ENCODE peak calls at places on chromosomes 11 and 22, in eight cellular contexts. W is neural crest cell; K is dermis blood vessel endothelial cell; E is cardiac muscle cell; R is EH; Q is stimulated activated CD4-positive, alpha-beta T cell treated with anti-CD3 and anti-CD28 coated beads, Interleukin-12 subunit alpha, Interleukin-12 subunit beta, amount 100 ng/mL, for 48 hours; T is progenitor cell of endocrine pancreas; G is HTR-8/SVneo. C is an unnamed sample.

GRCh38 chr22:41092023-41092817 is at the start of gene EP300:
- DNase-seq in W (peak), K (peak), E (peak), R (peak), Q (peak), T (peak), G (peak), C (peak)

GRCh38 chr22:17633217-17633997 is 4.9 kb upstream of the ATP6V1E1 start:
- DNase-seq in W (no peak), K (no peak), E (no peak), R (peak), Q (no peak), T (no peak), G (peak), C (no peak)

GRCh38 chr11:31959711-31960110 is 131.2 kb upstream of the RCN1 start:
- DNase-seq in W (no peak), K (no peak), E (no peak), R (peak), Q (no peak), T (no peak), G (peak), C (no peak)

GRCh38 chr11:96237759-96238158 is 105.2 kb downstream of the MAML2 start:
- DNase-seq in W (no peak), K (no peak), E (no peak), R (no peak), Q (no peak), T (no peak), G (no peak), C (no peak)

GRCh38 chr11:19110290-19110689 is 6.7 kb upstream of the ZDHHC13 start:
- DNase-seq in W (no peak), K (peak), E (no peak), R (no peak), Q (no peak), T (no peak), G (no peak), C (no peak)

GRCh38 chr11:61411589-61411988 is 18.2 kb downstream of the CPSF7 start:
- DNase-seq in W (no peak), K (no peak), E (no peak), R (no peak), Q (no peak), T (no peak), G (no peak), C (no peak)

GRCh38 chr11:2586091-2586792 is 113.6 kb downstream of the KCNQ1OT1 start:
- DNase-seq in W (peak), K (no peak), E (no peak), R (no peak), Q (no peak), T (peak), G (no peak), C (no peak)

GRCh38 chr22:29344137-29344536 is 28.6 kb upstream of the RASL10A start:
- DNase-seq in W (no peak), K (peak), E (peak), R (peak), Q (no peak), T (no peak), G (peak), C (no peak)

GRCh38 chr22:34608716-34609115 is 457.2 kb upstream of the ISX start:
- DNase-seq in W (no peak), K (no peak), E (no peak), R (no peak), Q (no peak), T (no peak), G (no peak), C (no peak)

GRCh38 chr11:130092661-130093060 is 23.0 kb downstream of the APLP2 start:
- DNase-seq in W (no peak), K (no peak), E (no peak), R (no peak), Q (no peak), T (no peak), G (no peak), C (no peak)

GRCh38 chr11:31199403-31199802 is 170.1 kb downstream of the DCDC1 start:
- DNase-seq in W (no peak), K (no peak), E (no peak), R (no peak), Q (no peak), T (no peak), G (no peak), C (no peak)

GRCh38 chr11:37718431-37718999 is 1120.5 kb upstream of the RAG2 start:
- DNase-seq in W (no peak), K (no peak), E (no peak), R (peak), Q (no peak), T (no peak), G (no peak), C (no peak)

GRCh38 chr22:17198188-17199130 is 20.8 kb downstream of the ADA2 start:
- DNase-seq in W (peak), K (peak), E (peak), R (no peak), Q (no peak), T (peak), G (no peak), C (peak)

GRCh38 chr11:32033067-32033466 is 57.8 kb upstream of the RCN1 start:
- DNase-seq in W (no peak), K (no peak), E (no peak), R (no peak), Q (no peak), T (no peak), G (no peak), C (no peak)

GRCh38 chr22:18056161-18056666 is 21.6 kb upstream of the PEX26 start:
- DNase-seq in W (no peak), K (peak), E (no peak), R (peak), Q (no peak), T (no peak), G (no peak), C (no peak)

GRCh38 chr11:80155412-80156017 is 714.7 kb upstream of the TENM4 start:
- DNase-seq in W (peak), K (peak), E (peak), R (peak), Q (no peak), T (no peak), G (no peak), C (no peak)

GRCh38 chr11:65623852-65624616 is 8.5 kb downstream of the PCNX3 start:
- DNase-seq in W (no peak), K (no peak), E (no peak), R (no peak), Q (no peak), T (no peak), G (no peak), C (no peak)

GRCh38 chr11:128236506-128237498 is 350.6 kb downstream of the ETS1 start:
- DNase-seq in W (no peak), K (peak), E (no peak), R (no peak), Q (no peak), T (no peak), G (no peak), C (no peak)

GRCh38 chr22:24149191-24149590 is 32.1 kb upstream of the SUSD2 start:
- DNase-seq in W (no peak), K (no peak), E (no peak), R (no peak), Q (no peak), T (no peak), G (no peak), C (no peak)